ENCODE peak calls at places on chromosomes 1 and 21, in four cellular contexts. One of them, this sample, is unnamed.

GRCh38 chr1:10686404-10687040 is 109.9 kb downstream of the CASZ1 start:
- DNase-seq in heart left ventricle: no peak
- DNase-seq in astrocyte of the cerebellum: no peak
- DNase-seq in OCI-LY7: no peak
- DNase-seq in this sample: no peak

GRCh38 chr1:56774067-56774609 is 45.1 kb downstream of the FYB2 start:
- DNase-seq in OCI-LY7: no peak
- DNase-seq in astrocyte of the cerebellum: no peak
- DNase-seq in heart left ventricle: no peak
- DNase-seq in this sample: no peak

GRCh38 chr1:212951058-212951923 is 950 bp downstream of the VASH2 start:
- DNase-seq in astrocyte of the cerebellum: no peak
- DNase-seq in OCI-LY7: no peak
- DNase-seq in heart left ventricle: no peak
- DNase-seq in this sample: no peak

GRCh38 chr1:238951809-238952208 is 434.6 kb upstream of the CHRM3 start:
- DNase-seq in heart left ventricle: no peak
- DNase-seq in OCI-LY7: no peak
- DNase-seq in astrocyte of the cerebellum: peak
- DNase-seq in this sample: peak

GRCh38 chr1:42163114-42163513 is 1.4 kb downstream of the GUCA2A start:
- DNase-seq in astrocyte of the cerebellum: no peak
- DNase-seq in OCI-LY7: no peak
- DNase-seq in heart left ventricle: no peak
- DNase-seq in this sample: no peak

GRCh38 chr1:59146056-59146455 is 150.8 kb upstream of the FGGY start:
- DNase-seq in heart left ventricle: no peak
- DNase-seq in astrocyte of the cerebellum: no peak
- DNase-seq in OCI-LY7: no peak
- DNase-seq in this sample: no peak

GRCh38 chr21:38899277-38899947 is 93.7 kb downstream of the ETS2 start:
- DNase-seq in astrocyte of the cerebellum: no peak
- DNase-seq in OCI-LY7: no peak
- DNase-seq in heart left ventricle: no peak
- DNase-seq in this sample: no peak

GRCh38 chr1:106063510-106063909 is 993.0 kb upstream of the PRMT6 start:
- DNase-seq in heart left ventricle: no peak
- DNase-seq in OCI-LY7: no peak
- DNase-seq in astrocyte of the cerebellum: no peak
- DNase-seq in this sample: no peak

GRCh38 chr1:198699167-198700015 is 60.6 kb downstream of the PTPRC start:
- DNase-seq in heart left ventricle: peak
- DNase-seq in OCI-LY7: no peak
- DNase-seq in astrocyte of the cerebellum: no peak
- DNase-seq in this sample: peak

GRCh38 chr1:27548858-27549719 is 54.9 kb downstream of the AHDC1 start:
- DNase-seq in astrocyte of the cerebellum: no peak
- DNase-seq in OCI-LY7: no peak
- DNase-seq in heart left ventricle: no peak
- DNase-seq in this sample: no peak

GRCh38 chr1:116325922-116326321 is 47.1 kb upstream of the ATP1A1 start:
- DNase-seq in OCI-LY7: peak
- DNase-seq in heart left ventricle: no peak
- DNase-seq in astrocyte of the cerebellum: no peak
- DNase-seq in this sample: no peak

GRCh38 chr1:37096523-37096922 is 62.2 kb upstream of the GRIK3 start:
- DNase-seq in astrocyte of the cerebellum: no peak
- DNase-seq in OCI-LY7: peak
- DNase-seq in heart left ventricle: no peak
- DNase-seq in this sample: no peak

GRCh38 chr1:246213947-246214346 is 293.1 kb downstream of the SMYD3 start:
- DNase-seq in heart left ventricle: no peak
- DNase-seq in OCI-LY7: no peak
- DNase-seq in astrocyte of the cerebellum: no peak
- DNase-seq in this sample: no peak

GRCh38 chr21:17745086-17745485 is 74.1 kb downstream of the C21orf91 start:
- DNase-seq in OCI-LY7: no peak
- DNase-seq in astrocyte of the cerebellum: no peak
- DNase-seq in heart left ventricle: no peak
- DNase-seq in this sample: no peak

DNA sequence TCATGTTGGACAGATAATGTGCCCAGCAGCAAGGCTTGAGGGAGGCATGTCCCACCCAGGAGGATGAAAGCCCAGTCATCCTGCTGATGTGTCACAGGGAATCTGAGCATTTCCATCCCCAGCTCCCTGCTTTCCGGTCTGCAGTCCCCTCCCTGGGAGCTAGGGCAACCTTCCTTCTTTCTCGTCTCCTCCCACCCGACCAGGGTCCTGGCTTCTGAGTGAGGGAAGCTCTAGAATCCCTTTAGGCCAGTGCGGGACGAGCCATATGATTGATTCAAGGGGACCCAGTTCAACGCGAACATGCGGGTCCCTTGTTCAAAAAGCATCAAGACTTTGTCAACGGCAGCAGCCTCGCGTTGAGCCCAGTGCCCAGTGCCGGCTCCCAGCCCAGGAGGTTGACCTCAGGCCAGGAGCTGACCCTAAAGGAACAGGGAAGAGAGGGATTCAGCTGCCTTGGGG is 96.7 kb upstream of the TMPRSS2 start:
- DNase-seq in heart left ventricle: no peak
- DNase-seq in OCI-LY7: no peak
- DNase-seq in astrocyte of the cerebellum: no peak
- DNase-seq in this sample: no peak
- H3K4me3 ChIP-seq in heart left ventricle: no peak
- H3K4me3 ChIP-seq in OCI-LY7: no peak
- H3K4me3 ChIP-seq in astrocyte of the cerebellum: no peak
- H3K4me3 ChIP-seq in this sample: no peak

GRCh38 chr1:33377750-33378149 is 53.1 kb downstream of the PHC2 start:
- DNase-seq in heart left ventricle: no peak
- DNase-seq in OCI-LY7: no peak
- DNase-seq in astrocyte of the cerebellum: no peak
- DNase-seq in this sample: no peak

GRCh38 chr1:33379631-33380354 is 51.1 kb downstream of the PHC2 start:
- DNase-seq in OCI-LY7: no peak
- DNase-seq in heart left ventricle: no peak
- DNase-seq in astrocyte of the cerebellum: no peak
- DNase-seq in this sample: no peak

GRCh38 chr1:33380811-33381210 is 50.1 kb downstream of the PHC2 start:
- DNase-seq in heart left ventricle: no peak
- DNase-seq in OCI-LY7: no peak
- DNase-seq in astrocyte of the cerebellum: no peak
- DNase-seq in this sample: no peak

GRCh38 chr1:33378524-33378923 is 52.4 kb downstream of the PHC2 start:
- DNase-seq in heart left ventricle: no peak
- DNase-seq in astrocyte of the cerebellum: no peak
- DNase-seq in OCI-LY7: no peak
- DNase-seq in this sample: no peak

GRCh38 chr1:33378976-33379375 is 51.9 kb downstream of the PHC2 start:
- DNase-seq in heart left ventricle: no peak
- DNase-seq in OCI-LY7: no peak
- DNase-seq in astrocyte of the cerebellum: no peak
- DNase-seq in this sample: no peak
- TF ChIP-seq CTCF in heart left ventricle: no peak
- TF ChIP-seq CTCF in OCI-LY7: no peak
- TF ChIP-seq CTCF in astrocyte of the cerebellum: no peak
- TF ChIP-seq CTCF in this sample: no peak

GRCh38 chr1:75361260-75361659 is 227.1 kb downstream of the LHX8 start:
- DNase-seq in OCI-LY7: no peak
- DNase-seq in heart left ventricle: no peak
- DNase-seq in astrocyte of the cerebellum: no peak
- DNase-seq in this sample: no peak

DNA sequence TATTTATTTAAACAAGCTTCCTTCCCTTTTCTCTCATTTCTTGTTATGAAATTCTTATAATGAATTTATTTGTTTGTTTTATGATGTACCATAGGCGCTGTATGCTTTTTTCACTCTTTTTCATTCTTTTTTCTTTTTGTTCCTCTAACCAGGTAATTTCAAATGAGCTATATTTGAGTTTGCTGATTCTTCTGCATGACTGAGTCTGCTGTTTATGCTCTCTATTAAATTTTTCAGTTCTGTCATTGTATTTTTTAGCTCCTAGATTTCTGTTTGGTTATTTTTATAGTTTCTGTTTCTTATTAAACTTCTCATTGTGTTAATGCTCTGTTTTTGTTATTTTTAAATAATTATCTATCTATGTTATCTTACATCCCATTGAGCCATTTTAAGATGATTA is 232.4 kb downstream of the LHX8 start:
- DNase-seq in astrocyte of the cerebellum: no peak
- DNase-seq in OCI-LY7: no peak
- DNase-seq in heart left ventricle: no peak
- DNase-seq in this sample: no peak
- H3K4me3 ChIP-seq in astrocyte of the cerebellum: no peak
- H3K4me3 ChIP-seq in OCI-LY7: no peak
- H3K4me3 ChIP-seq in heart left ventricle: no peak
- H3K4me3 ChIP-seq in this sample: no peak

GRCh38 chr1:150484861-150485260 is 2.4 kb upstream of the TARS2 start:
- DNase-seq in OCI-LY7: peak
- DNase-seq in heart left ventricle: no peak
- DNase-seq in astrocyte of the cerebellum: no peak
- DNase-seq in this sample: peak
- TF ChIP-seq CTCF in OCI-LY7: peak
- TF ChIP-seq CTCF in heart left ventricle: no peak
- TF ChIP-seq CTCF in astrocyte of the cerebellum: peak
- TF ChIP-seq CTCF in this sample: peak

GRCh38 chr1:187245201-187245600 is 416.5 kb downstream of the PLA2G4A start:
- DNase-seq in OCI-LY7: no peak
- DNase-seq in astrocyte of the cerebellum: no peak
- DNase-seq in heart left ventricle: no peak
- DNase-seq in this sample: no peak

GRCh38 chr1:187241971-187242370 is 413.2 kb downstream of the PLA2G4A start:
- DNase-seq in astrocyte of the cerebellum: no peak
- DNase-seq in OCI-LY7: no peak
- DNase-seq in heart left ventricle: no peak
- DNase-seq in this sample: no peak

DNA sequence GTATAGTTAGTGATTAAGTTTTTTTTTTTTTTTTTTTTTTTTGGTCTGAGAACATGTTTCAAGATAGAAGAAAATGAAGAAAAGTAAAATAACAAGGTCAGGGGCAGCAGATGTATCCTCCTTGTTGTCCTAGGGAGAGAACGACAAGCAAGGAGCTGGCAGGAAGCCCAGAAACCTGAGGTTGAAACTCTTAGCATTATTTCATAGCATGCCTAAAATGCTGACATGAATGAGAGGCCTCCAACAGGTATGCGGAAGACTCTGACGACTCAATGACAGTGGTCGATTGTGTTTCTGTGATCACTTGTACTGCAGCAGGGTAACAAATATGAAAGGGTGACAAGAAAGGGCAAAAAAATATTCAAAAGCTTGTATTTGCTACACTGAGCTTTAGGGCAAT is 415.9 kb downstream of the PLA2G4A start:
- DNase-seq in astrocyte of the cerebellum: peak
- DNase-seq in heart left ventricle: no peak
- DNase-seq in OCI-LY7: no peak
- DNase-seq in this sample: no peak
- H3K4me3 ChIP-seq in astrocyte of the cerebellum: no peak
- H3K4me3 ChIP-seq in heart left ventricle: no peak
- H3K4me3 ChIP-seq in OCI-LY7: no peak
- H3K4me3 ChIP-seq in this sample: no peak

GRCh38 chr1:163561570-163562295 is 240.0 kb downstream of the NUF2 start:
- DNase-seq in heart left ventricle: no peak
- DNase-seq in astrocyte of the cerebellum: no peak
- DNase-seq in OCI-LY7: peak
- DNase-seq in this sample: peak
- TF ChIP-seq CTCF in heart left ventricle: peak
- TF ChIP-seq CTCF in astrocyte of the cerebellum: peak
- TF ChIP-seq CTCF in OCI-LY7: peak
- TF ChIP-seq CTCF in this sample: peak

GRCh38 chr1:89604414-89604735 is 28.5 kb upstream of the LRRC8C start:
- DNase-seq in OCI-LY7: no peak
- DNase-seq in astrocyte of the cerebellum: no peak
- DNase-seq in heart left ventricle: no peak
- DNase-seq in this sample: no peak
- H3K4me3 ChIP-seq in OCI-LY7: no peak
- H3K4me3 ChIP-seq in astrocyte of the cerebellum: no peak
- H3K4me3 ChIP-seq in heart left ventricle: no peak
- H3K4me3 ChIP-seq in this sample: no peak

DNA sequence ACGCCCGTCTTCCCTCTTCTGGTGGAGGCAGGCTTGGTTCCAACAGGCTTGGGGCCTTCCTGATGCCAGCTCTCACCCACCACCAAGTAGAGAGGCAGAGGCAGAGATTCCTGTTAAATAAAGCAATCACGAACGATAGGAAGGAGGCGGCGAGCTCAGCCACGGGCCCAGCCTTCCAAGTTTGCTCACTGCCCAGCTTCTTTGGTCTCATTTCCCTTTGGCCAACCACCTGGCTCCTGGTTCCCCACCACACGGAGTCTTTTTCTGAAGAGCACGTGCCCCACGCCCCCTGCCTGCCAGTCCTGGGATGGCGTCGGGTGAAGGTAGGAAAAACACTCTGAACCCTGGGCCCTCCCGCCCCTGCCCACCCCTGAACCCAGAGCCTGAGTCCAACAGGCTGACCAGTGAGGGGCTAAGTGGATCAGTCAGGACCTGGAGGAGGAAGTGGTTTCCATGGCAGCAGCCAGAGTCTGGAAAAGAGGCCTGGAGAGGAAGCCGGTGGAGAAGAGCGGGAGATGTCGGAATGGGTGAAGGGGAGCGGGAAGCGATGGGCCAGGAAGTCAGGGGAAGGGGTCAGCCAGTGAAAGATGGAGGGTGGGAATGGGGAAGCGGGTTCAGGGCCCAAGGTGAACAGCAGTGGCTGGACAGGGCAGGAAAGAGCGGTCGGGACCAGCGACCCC is 158.2 kb upstream of the KLHDC7A start:
- DNase-seq in astrocyte of the cerebellum: no peak
- DNase-seq in OCI-LY7: peak
- DNase-seq in heart left ventricle: no peak
- DNase-seq in this sample: no peak
- TF ChIP-seq CTCF in astrocyte of the cerebellum: no peak
- TF ChIP-seq CTCF in OCI-LY7: peak
- TF ChIP-seq CTCF in heart left ventricle: no peak
- TF ChIP-seq CTCF in this sample: no peak

GRCh38 chr1:30755334-30755733 is 2.2 kb downstream of the LAPTM5 start:
- DNase-seq in heart left ventricle: no peak
- DNase-seq in astrocyte of the cerebellum: no peak
- DNase-seq in OCI-LY7: no peak
- DNase-seq in this sample: no peak
- H3K4me3 ChIP-seq in heart left ventricle: no peak
- H3K4me3 ChIP-seq in astrocyte of the cerebellum: no peak
- H3K4me3 ChIP-seq in OCI-LY7: peak
- H3K4me3 ChIP-seq in this sample: no peak

DNA sequence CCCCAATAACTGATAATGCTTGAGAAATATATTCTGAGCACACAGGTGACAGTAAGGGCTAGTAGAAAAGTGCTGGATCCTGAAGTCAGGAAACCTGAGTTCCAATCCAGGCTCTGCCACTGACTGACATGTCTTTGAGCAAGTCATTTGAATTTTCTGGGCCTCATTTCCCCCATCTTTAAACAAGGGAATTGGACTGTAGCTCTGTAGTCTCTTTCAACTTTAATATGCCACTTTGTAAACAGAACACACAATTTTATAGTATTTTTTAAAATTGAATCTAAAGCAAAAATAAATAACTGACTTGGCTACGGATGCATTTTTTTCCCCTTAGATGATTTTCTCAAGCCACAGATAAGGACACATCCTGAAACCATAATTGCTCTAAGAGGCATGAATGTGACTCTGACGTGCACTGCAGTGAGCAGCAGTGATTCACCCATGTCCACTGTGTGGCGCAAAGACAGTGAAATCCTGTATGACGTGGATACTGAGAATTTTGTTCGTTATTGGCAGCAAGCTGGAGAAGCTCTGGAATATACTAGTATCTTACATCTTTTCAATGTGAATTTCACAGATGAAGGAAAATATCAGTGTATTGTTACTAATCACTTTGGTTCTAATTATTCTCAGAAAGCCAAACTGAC is 37.0 kb downstream of the LRIG2 start:
- DNase-seq in OCI-LY7: no peak
- DNase-seq in heart left ventricle: peak
- DNase-seq in astrocyte of the cerebellum: peak
- DNase-seq in this sample: peak
- TF ChIP-seq CTCF in OCI-LY7: no peak
- TF ChIP-seq CTCF in heart left ventricle: no peak
- TF ChIP-seq CTCF in astrocyte of the cerebellum: peak
- TF ChIP-seq CTCF in this sample: peak